ENCODE peak calls at places on chromosomes 6 and 20, in six cellular contexts. One of them, this sample, is unnamed. For H3K27me3, the result is how much of the 10 kb centered on the place peaks cover.

GRCh38 chr20:8964944-8965562 is 103.8 kb upstream of the PLCB4 start:
- DNase-seq in upper lobe of left lung: no peak
- DNase-seq in colonic mucosa: no peak
- DNase-seq in neural progenitor cell: no peak
- DNase-seq in suprapubic skin: no peak
- DNase-seq in HL-60: no peak
- DNase-seq in this sample: no peak

GRCh38 chr20:48597521-48598302 is 230.1 kb downstream of the PREX1 start:
- DNase-seq in upper lobe of left lung: peak
- DNase-seq in colonic mucosa: no peak
- DNase-seq in neural progenitor cell: no peak
- DNase-seq in suprapubic skin: peak
- DNase-seq in HL-60: peak
- DNase-seq in this sample: no peak

GRCh38 chr6:170370413-170370812 is 63.9 kb downstream of the FAM120B start:
- DNase-seq in upper lobe of left lung: no peak
- DNase-seq in colonic mucosa: peak
- DNase-seq in neural progenitor cell: no peak
- DNase-seq in suprapubic skin: no peak
- DNase-seq in HL-60: peak
- DNase-seq in this sample: no peak

GRCh38 chr20:9179867-9180266 is 111.0 kb downstream of the PLCB4 start:
- DNase-seq in upper lobe of left lung: no peak
- DNase-seq in colonic mucosa: no peak
- DNase-seq in neural progenitor cell: no peak
- DNase-seq in suprapubic skin: no peak
- DNase-seq in HL-60: no peak
- DNase-seq in this sample: no peak

GRCh38 chr20:62616728-62617621 is 25.3 kb upstream of the SLCO4A1 start:
- DNase-seq in upper lobe of left lung: peak
- DNase-seq in colonic mucosa: peak
- DNase-seq in neural progenitor cell: peak
- DNase-seq in suprapubic skin: no peak
- DNase-seq in HL-60: peak
- DNase-seq in this sample: peak

GRCh38 chr6:163226836-163227485 is 187.6 kb upstream of the QKI start:
- DNase-seq in upper lobe of left lung: no peak
- DNase-seq in colonic mucosa: no peak
- DNase-seq in neural progenitor cell: no peak
- DNase-seq in suprapubic skin: no peak
- DNase-seq in HL-60: no peak
- DNase-seq in this sample: no peak

GRCh38 chr6:35142578-35142977 is 1.4 kb upstream of the TCP11 start:
- DNase-seq in upper lobe of left lung: no peak
- DNase-seq in colonic mucosa: no peak
- DNase-seq in neural progenitor cell: no peak
- DNase-seq in suprapubic skin: no peak
- DNase-seq in HL-60: peak
- DNase-seq in this sample: no peak

GRCh38 chr20:10665791-10666190 is 8.0 kb downstream of the JAG1 start:
- DNase-seq in upper lobe of left lung: no peak
- DNase-seq in colonic mucosa: no peak
- DNase-seq in neural progenitor cell: peak
- DNase-seq in suprapubic skin: no peak
- DNase-seq in HL-60: no peak
- DNase-seq in this sample: no peak

GRCh38 chr6:31114970-31115849 is 610 bp downstream of the PSORS1C1 start:
- DNase-seq in upper lobe of left lung: no peak
- DNase-seq in colonic mucosa: no peak
- DNase-seq in neural progenitor cell: no peak
- DNase-seq in suprapubic skin: no peak
- DNase-seq in HL-60: no peak
- DNase-seq in this sample: no peak

GRCh38 chr6:12137480-12137879 is 125.4 kb downstream of the HIVEP1 start:
- DNase-seq in upper lobe of left lung: peak
- DNase-seq in colonic mucosa: peak
- DNase-seq in neural progenitor cell: no peak
- DNase-seq in suprapubic skin: no peak
- DNase-seq in HL-60: peak
- DNase-seq in this sample: no peak

GRCh38 chr20:64105846-64106434 is 1.4 kb downstream of the NPBWR2 start:
- DNase-seq in upper lobe of left lung: peak
- DNase-seq in colonic mucosa: no peak
- DNase-seq in neural progenitor cell: no peak
- DNase-seq in suprapubic skin: no peak
- DNase-seq in HL-60: no peak
- DNase-seq in this sample: no peak

GRCh38 chr20:61117725-61118124 is 134.3 kb upstream of the CDH4 start:
- DNase-seq in upper lobe of left lung: no peak
- DNase-seq in colonic mucosa: no peak
- DNase-seq in neural progenitor cell: no peak
- DNase-seq in suprapubic skin: no peak
- DNase-seq in HL-60: no peak
- DNase-seq in this sample: no peak

GRCh38 chr20:22470620-22471026 is 113.7 kb downstream of the FOXA2 start:
- DNase-seq in upper lobe of left lung: no peak
- DNase-seq in colonic mucosa: no peak
- DNase-seq in neural progenitor cell: no peak
- DNase-seq in suprapubic skin: no peak
- DNase-seq in HL-60: no peak
- DNase-seq in this sample: no peak

GRCh38 chr6:156862711-156863110 is 85.5 kb downstream of the ARID1B start:
- DNase-seq in upper lobe of left lung: no peak
- DNase-seq in colonic mucosa: no peak
- DNase-seq in neural progenitor cell: no peak
- DNase-seq in suprapubic skin: no peak
- DNase-seq in HL-60: no peak
- DNase-seq in this sample: no peak

GRCh38 chr6:106591111-106591825 is 38.0 kb downstream of the RTN4IP1 start:
- DNase-seq in upper lobe of left lung: no peak
- DNase-seq in colonic mucosa: no peak
- DNase-seq in neural progenitor cell: no peak
- DNase-seq in suprapubic skin: no peak
- DNase-seq in HL-60: no peak
- DNase-seq in this sample: no peak

GRCh38 chr6:36364669-36365479 is 22.6 kb downstream of the ETV7 start:
- DNase-seq in upper lobe of left lung: peak
- DNase-seq in colonic mucosa: no peak
- DNase-seq in neural progenitor cell: no peak
- DNase-seq in suprapubic skin: no peak
- DNase-seq in HL-60: no peak
- DNase-seq in this sample: no peak

GRCh38 chr6:131519670-131520436 is 53.2 kb upstream of the ARG1 start:
- DNase-seq in upper lobe of left lung: no peak
- DNase-seq in colonic mucosa: peak
- DNase-seq in neural progenitor cell: peak
- DNase-seq in suprapubic skin: no peak
- DNase-seq in HL-60: peak
- DNase-seq in this sample: no peak

GRCh38 chr6:33738153-33738552 is 8.6 kb downstream of the IP6K3 start:
- DNase-seq in upper lobe of left lung: no peak
- DNase-seq in colonic mucosa: no peak
- DNase-seq in neural progenitor cell: no peak
- DNase-seq in suprapubic skin: no peak
- DNase-seq in HL-60: no peak
- DNase-seq in this sample: no peak

GRCh38 chr6:116101298-116101718 is 655 bp downstream of the NT5DC1 start:
- DNase-seq in upper lobe of left lung: peak
- DNase-seq in colonic mucosa: peak
- DNase-seq in neural progenitor cell: no peak
- DNase-seq in suprapubic skin: peak
- DNase-seq in HL-60: no peak
- DNase-seq in this sample: no peak

GRCh38 chr6:113825776-113826175 is 31.4 kb upstream of the MARCKS start:
- DNase-seq in upper lobe of left lung: peak
- DNase-seq in colonic mucosa: peak
- DNase-seq in neural progenitor cell: peak
- DNase-seq in suprapubic skin: peak
- DNase-seq in HL-60: no peak
- DNase-seq in this sample: no peak

GRCh38 chr20:25532971-25533391 is 52.4 kb downstream of the NINL start:
- DNase-seq in upper lobe of left lung: no peak
- DNase-seq in colonic mucosa: no peak
- DNase-seq in neural progenitor cell: no peak
- DNase-seq in suprapubic skin: no peak
- DNase-seq in HL-60: no peak
- DNase-seq in this sample: no peak

GRCh38 chr20:57613481-57613921 is 6.7 kb downstream of the ZBP1 start:
- DNase-seq in upper lobe of left lung: no peak
- DNase-seq in colonic mucosa: no peak
- DNase-seq in neural progenitor cell: no peak
- DNase-seq in suprapubic skin: peak
- DNase-seq in HL-60: no peak
- DNase-seq in this sample: no peak

GRCh38 chr20:43739148-43739749 is 12.4 kb upstream of the GTSF1L start:
- DNase-seq in upper lobe of left lung: no peak
- DNase-seq in colonic mucosa: no peak
- DNase-seq in neural progenitor cell: no peak
- DNase-seq in suprapubic skin: no peak
- DNase-seq in HL-60: no peak
- DNase-seq in this sample: no peak

GRCh38 chr6:118746100-118746874 is 94.9 kb upstream of the CEP85L start:
- DNase-seq in upper lobe of left lung: peak
- DNase-seq in colonic mucosa: no peak
- DNase-seq in neural progenitor cell: no peak
- DNase-seq in suprapubic skin: no peak
- DNase-seq in HL-60: peak
- DNase-seq in this sample: no peak

GRCh38 chr6:84685983-84686584 is 78.3 kb downstream of the TBX18 start:
- DNase-seq in upper lobe of left lung: no peak
- DNase-seq in colonic mucosa: peak
- DNase-seq in neural progenitor cell: peak
- DNase-seq in suprapubic skin: no peak
- DNase-seq in HL-60: peak
- DNase-seq in this sample: no peak

GRCh38 chr6:135053433-135053832 is 1.2 kb downstream of the HBS1L start:
- DNase-seq in upper lobe of left lung: no peak
- DNase-seq in colonic mucosa: no peak
- DNase-seq in neural progenitor cell: no peak
- DNase-seq in suprapubic skin: no peak
- DNase-seq in HL-60: no peak
- DNase-seq in this sample: no peak

GRCh38 chr20:59821788-59822187 is 111.6 kb downstream of the SYCP2 start:
- DNase-seq in upper lobe of left lung: no peak
- DNase-seq in colonic mucosa: peak
- DNase-seq in neural progenitor cell: no peak
- DNase-seq in suprapubic skin: peak
- DNase-seq in HL-60: no peak
- DNase-seq in this sample: no peak

GRCh38 chr6:167706313-167707109 is 120.2 kb upstream of the AFDN start:
- DNase-seq in upper lobe of left lung: no peak
- DNase-seq in colonic mucosa: no peak
- DNase-seq in neural progenitor cell: no peak
- DNase-seq in suprapubic skin: no peak
- DNase-seq in HL-60: peak
- DNase-seq in this sample: peak

GRCh38 chr6:137870744-137871247 is 3.7 kb downstream of the TNFAIP3 start:
- DNase-seq in upper lobe of left lung: no peak
- DNase-seq in colonic mucosa: no peak
- DNase-seq in neural progenitor cell: peak
- DNase-seq in suprapubic skin: no peak
- DNase-seq in HL-60: peak
- DNase-seq in this sample: no peak

GRCh38 chr6:51996296-51996947 is 91.0 kb downstream of the PKHD1 start:
- DNase-seq in upper lobe of left lung: no peak
- DNase-seq in colonic mucosa: no peak
- DNase-seq in neural progenitor cell: no peak
- DNase-seq in suprapubic skin: no peak
- DNase-seq in HL-60: no peak
- DNase-seq in this sample: no peak

GRCh38 chr6:149473080-149474052 is 11.4 kb downstream of the ZC3H12D start:
- DNase-seq in upper lobe of left lung: no peak
- DNase-seq in colonic mucosa: peak
- DNase-seq in neural progenitor cell: peak
- DNase-seq in suprapubic skin: no peak
- DNase-seq in HL-60: peak
- DNase-seq in this sample: no peak
- TF ChIP-seq CTCF in upper lobe of left lung: no peak
- TF ChIP-seq CTCF in colonic mucosa: no peak
- TF ChIP-seq CTCF in neural progenitor cell: no peak
- TF ChIP-seq CTCF in suprapubic skin: no peak
- TF ChIP-seq CTCF in HL-60: no peak
- TF ChIP-seq CTCF in this sample: peak

DNA sequence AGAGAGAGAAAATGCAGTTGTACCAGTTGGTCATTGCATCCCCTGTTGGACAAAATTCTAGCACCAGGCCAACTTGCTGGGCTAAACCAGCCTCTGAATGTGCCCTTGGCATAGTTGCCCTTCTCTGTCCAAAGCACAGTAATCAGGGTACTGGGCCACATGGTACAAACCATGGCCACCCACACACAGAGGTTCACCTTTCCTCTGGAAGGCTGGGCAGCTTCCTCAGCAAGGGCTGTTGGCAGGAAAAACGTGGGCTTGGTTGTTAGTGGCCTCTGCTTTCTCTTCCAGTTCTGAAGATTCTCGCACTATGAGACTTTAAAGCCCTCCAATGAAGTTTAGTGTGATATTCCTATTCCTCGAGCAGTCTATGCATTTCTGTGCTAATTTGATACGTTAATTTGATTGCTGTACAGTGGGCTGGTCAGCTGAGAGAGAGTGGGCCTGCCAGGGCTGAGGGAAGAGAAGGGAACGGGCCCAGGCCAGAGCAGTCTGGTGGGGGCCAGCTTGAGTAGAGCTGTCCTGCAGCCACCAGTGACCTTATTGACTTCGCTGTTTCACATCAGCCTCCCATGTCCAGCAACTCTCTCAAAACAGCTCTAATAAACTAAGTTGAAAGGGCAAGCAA is 592 bp downstream of the DDO start:
- DNase-seq in upper lobe of left lung: no peak
- DNase-seq in colonic mucosa: no peak
- DNase-seq in neural progenitor cell: no peak
- DNase-seq in suprapubic skin: no peak
- DNase-seq in HL-60: no peak
- DNase-seq in this sample: no peak
- H3K27ac ChIP-seq in upper lobe of left lung: peak
- H3K27ac ChIP-seq in colonic mucosa: no peak
- H3K27ac ChIP-seq in neural progenitor cell: no peak
- H3K27ac ChIP-seq in suprapubic skin: peak
- H3K27ac ChIP-seq in HL-60: no peak
- H3K27ac ChIP-seq in this sample: no peak

DNA sequence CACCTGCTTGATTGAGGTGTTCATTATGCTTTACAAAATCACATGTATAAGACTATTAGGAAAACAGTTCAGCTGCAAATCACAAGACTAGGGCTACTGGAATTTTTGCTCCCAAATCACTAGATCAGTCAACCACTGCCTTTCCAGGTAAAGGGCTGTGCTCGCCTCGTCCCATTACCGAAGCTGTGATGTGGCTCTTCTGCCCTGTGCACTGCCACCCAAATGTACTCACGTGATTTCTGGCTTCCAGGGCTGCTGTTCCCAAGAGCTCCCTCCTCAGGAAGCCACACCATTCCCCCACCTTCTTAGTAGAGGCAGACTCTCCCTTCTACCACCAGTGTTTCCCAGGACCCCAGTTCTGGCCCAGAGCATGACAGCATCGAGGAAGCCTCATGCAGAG is 94.8 kb downstream of the PSMG4 start:
- DNase-seq in upper lobe of left lung: no peak
- DNase-seq in colonic mucosa: no peak
- DNase-seq in neural progenitor cell: no peak
- DNase-seq in suprapubic skin: no peak
- DNase-seq in HL-60: no peak
- DNase-seq in this sample: no peak
- H3K27me3 ChIP-seq in upper lobe of left lung: under half
- H3K27me3 ChIP-seq in colonic mucosa: under half
- H3K27me3 ChIP-seq in neural progenitor cell: half or more
- H3K27me3 ChIP-seq in suprapubic skin: under half
- H3K27me3 ChIP-seq in HL-60: under half
- H3K27me3 ChIP-seq in this sample: under half

GRCh38 chr6:47789553-47789952 is 7.7 kb downstream of the OPN5 start:
- DNase-seq in upper lobe of left lung: no peak
- DNase-seq in colonic mucosa: no peak
- DNase-seq in neural progenitor cell: no peak
- DNase-seq in suprapubic skin: no peak
- DNase-seq in HL-60: no peak
- DNase-seq in this sample: no peak
- TF ChIP-seq CTCF in upper lobe of left lung: no peak
- TF ChIP-seq CTCF in colonic mucosa: no peak
- TF ChIP-seq CTCF in neural progenitor cell: no peak
- TF ChIP-seq CTCF in suprapubic skin: no peak
- TF ChIP-seq CTCF in HL-60: no peak
- TF ChIP-seq CTCF in this sample: no peak

This sample was measured in CD4-positive, alpha-beta T cell.